ENCODE peak calls at places on chromosome 10, in five cellular contexts. O is SJSA1, W is adipocyte, C is aorta, X is AG04450. N is an unnamed sample. For H3K9me3, the result is how much of the 10 kb centered on the place peaks cover.

GRCh38 chr10:13719411-13719810 is 132.6 kb downstream of the PRPF18 start:
- DNase-seq in O (no peak), W (no peak), C (no peak), X (no peak), N (no peak)

GRCh38 chr10:28624351-28624750 is 53.0 kb upstream of the BAMBI start:
- DNase-seq in O (no peak), W (no peak), C (no peak), X (no peak), N (no peak)

GRCh38 chr10:5583525-5584175 is 58.9 kb downstream of the CALML3 start:
- DNase-seq in O (no peak), W (no peak), C (peak), X (no peak), N (peak)

GRCh38 chr10:112926906-112927688 is 22.9 kb upstream of the TCF7L2 start:
- DNase-seq in O (no peak), W (no peak), C (no peak), X (no peak), N (no peak)

GRCh38 chr10:61628875-61629513 is 33.7 kb upstream of the CABCOCO1 start:
- DNase-seq in O (peak), W (peak), C (no peak), X (peak), N (no peak)

GRCh38 chr10:97861351-97861750 is 11.7 kb downstream of the GOLGA7B start:
- DNase-seq in O (no peak), W (peak), C (no peak), X (no peak), N (no peak)

GRCh38 chr10:96740579-96741281 is 20.4 kb upstream of the PIK3AP1 start:
- DNase-seq in O (no peak), W (no peak), C (peak), X (no peak), N (peak)

GRCh38 chr10:109358325-109358724 is 565.0 kb downstream of the XPNPEP1 start:
- DNase-seq in O (no peak), W (no peak), C (no peak), X (no peak), N (no peak)

GRCh38 chr10:121838931-121839330 is 88.9 kb downstream of the ATE1 start:
- DNase-seq in O (no peak), W (no peak), C (no peak), X (no peak), N (no peak)

GRCh38 chr10:110758128-110758527 is 113.6 kb upstream of the PDCD4 start:
- DNase-seq in O (no peak), W (no peak), C (no peak), X (no peak), N (no peak)

GRCh38 chr10:17512341-17513001 is 58.1 kb upstream of the ST8SIA6 start:
- DNase-seq in O (peak), W (peak), C (peak), X (peak), N (no peak)

GRCh38 chr10:86506499-86506898 is 15.1 kb downstream of the WAPL start:
- DNase-seq in O (no peak), W (no peak), C (no peak), X (no peak), N (no peak)

GRCh38 chr10:56722912-56723311 is 361.9 kb upstream of the ZWINT start:
- DNase-seq in O (no peak), W (no peak), C (no peak), X (no peak), N (no peak)

GRCh38 chr10:13271552-13272163 is 28.2 kb downstream of the PHYH start:
- DNase-seq in O (peak), W (no peak), C (peak), X (no peak), N (peak)

GRCh38 chr10:86313621-86314041 is 53.0 kb downstream of the GRID1 start:
- DNase-seq in O (no peak), W (no peak), C (no peak), X (no peak), N (peak)

GRCh38 chr10:103653581-103654020 is 160.1 kb downstream of the NEURL1 start:
- DNase-seq in O (no peak), W (no peak), C (no peak), X (no peak), N (no peak)

GRCh38 chr10:128377988-128378387 is 251.8 kb upstream of the MKI67 start:
- DNase-seq in O (no peak), W (no peak), C (no peak), X (no peak), N (no peak)

GRCh38 chr10:1420663-1421362 is 316.5 kb downstream of the ADARB2 start:
- DNase-seq in O (peak), W (peak), C (no peak), X (no peak), N (peak)

GRCh38 chr10:28873540-28873939 is 196.2 kb downstream of the BAMBI start:
- DNase-seq in O (no peak), W (no peak), C (no peak), X (no peak), N (no peak)

GRCh38 chr10:70267161-70267933 is 16.5 kb downstream of the NPFFR1 start:
- DNase-seq in O (peak), W (peak), C (no peak), X (peak), N (no peak)

GRCh38 chr10:92627845-92628480 is 35.0 kb downstream of the KIF11 start:
- DNase-seq in O (no peak), W (no peak), C (no peak), X (no peak), N (no peak)

GRCh38 chr10:26417136-26417535 is 21.0 kb upstream of the APBB1IP start:
- DNase-seq in O (no peak), W (no peak), C (no peak), X (no peak), N (no peak)

GRCh38 chr10:132500781-132501415 is 36.7 kb upstream of the INPP5A start:
- DNase-seq in O (no peak), W (no peak), C (peak), X (no peak), N (no peak)

GRCh38 chr10:61197022-61197421 is 253.0 kb upstream of the RHOBTB1 start:
- DNase-seq in O (no peak), W (peak), C (no peak), X (no peak), N (no peak)

GRCh38 chr10:89207801-89208551 is 859 bp upstream of the CH25H start:
- DNase-seq in O (no peak), W (peak), C (peak), X (no peak), N (peak)

GRCh38 chr10:118511720-118512119 is 83.7 kb downstream of the PRLHR start:
- DNase-seq in O (no peak), W (no peak), C (no peak), X (no peak), N (no peak)

GRCh38 chr10:10658157-10658556 is 359.5 kb upstream of the CELF2 start:
- DNase-seq in O (no peak), W (no peak), C (no peak), X (no peak), N (no peak)

GRCh38 chr10:37763132-37763531 is 94.3 kb downstream of the ZNF248 start:
- DNase-seq in O (no peak), W (no peak), C (no peak), X (no peak), N (no peak)
- H3K9me3 ChIP-seq in O (under half), W (under half), C (under half), X (under half), N (under half)

GRCh38 chr10:90804354-90804753 is 53.5 kb downstream of the HTR7 start:
- DNase-seq in O (no peak), W (no peak), C (no peak), X (no peak), N (no peak)

GRCh38 chr10:90798482-90798881 is 59.4 kb downstream of the HTR7 start:
- DNase-seq in O (no peak), W (no peak), C (no peak), X (no peak), N (no peak)

GRCh38 chr10:90800232-90800796 is 57.5 kb downstream of the HTR7 start:
- DNase-seq in O (no peak), W (no peak), C (no peak), X (no peak), N (no peak)

GRCh38 chr10:90799172-90799571 is 58.7 kb downstream of the HTR7 start:
- DNase-seq in O (no peak), W (no peak), C (no peak), X (no peak), N (no peak)

GRCh38 chr10:90801608-90802007 is 56.2 kb downstream of the HTR7 start:
- DNase-seq in O (no peak), W (no peak), C (no peak), X (no peak), N (no peak)
- H3K4me3 ChIP-seq in O (no peak), W (no peak), C (no peak), X (no peak), N (no peak)

GRCh38 chr10:133527779-133528271 is 662 bp downstream of the CYP2E1 start:
- DNase-seq in O (no peak), W (peak), C (no peak), X (no peak), N (no peak)
- H3K9me3 ChIP-seq in O (under half), W (under half), C (under half), X (under half), N (under half)

GRCh38 chr10:3765376-3765667 is 19.7 kb downstream of the KLF6 start:
- DNase-seq in O (no peak), W (no peak), C (no peak), X (no peak), N (no peak)
- H3K4me3 ChIP-seq in O (no peak), W (no peak), C (no peak), X (no peak), N (no peak)

GRCh38 chr10:42523098-42523497 is 115.3 kb downstream of the ZNF33B start:
- DNase-seq in O (no peak), W (no peak), C (no peak), X (no peak), N (no peak)

GRCh38 chr10:42519761-42520460 is 118.5 kb downstream of the ZNF33B start:
- DNase-seq in O (no peak), W (no peak), C (no peak), X (no peak), N (no peak)

GRCh38 chr10:42513921-42514320 is 124.4 kb downstream of the ZNF33B start:
- DNase-seq in O (no peak), W (no peak), C (no peak), X (no peak), N (no peak)

GRCh38 chr10:42519079-42519478 is 119.3 kb downstream of the ZNF33B start:
- DNase-seq in O (no peak), W (no peak), C (no peak), X (no peak), N (no peak)
- H3K9me3 ChIP-seq in O (under half), W (half or more), C (under half), X (under half), N (half or more)

DNA sequence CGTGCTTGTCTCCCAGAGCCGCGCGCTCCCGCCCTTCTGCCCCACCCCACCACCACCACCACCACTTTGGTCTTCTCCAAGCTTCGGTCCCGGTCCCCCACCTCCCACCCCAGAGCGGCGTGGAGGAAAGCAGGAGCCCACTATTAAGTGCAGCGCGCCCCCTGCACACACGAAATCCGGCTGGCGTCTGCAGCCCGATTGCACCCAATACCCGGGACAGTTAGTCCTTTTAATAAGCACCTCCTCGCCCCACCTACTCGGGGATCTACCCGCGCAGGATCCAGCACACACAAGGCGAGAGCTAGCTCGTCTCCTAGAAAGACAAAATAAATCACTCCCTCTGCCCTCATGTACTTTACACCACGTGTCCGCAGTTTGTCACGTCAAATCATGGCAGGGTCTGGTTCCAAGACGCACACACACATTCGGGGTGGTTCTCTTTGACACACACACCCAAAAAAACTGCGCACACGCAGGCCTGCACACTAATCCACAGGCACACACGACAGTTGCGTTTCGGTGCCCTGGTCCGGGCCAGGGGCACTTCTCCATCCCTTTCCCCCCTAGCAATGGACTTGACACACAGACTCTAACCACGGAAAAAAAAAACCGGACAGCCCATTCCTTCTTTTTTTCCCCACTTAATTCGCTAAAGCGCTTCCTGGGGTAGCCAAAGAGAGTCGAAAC is 1.6 kb downstream of the SFMBT2 start:
- DNase-seq in O (no peak), W (no peak), C (no peak), X (no peak), N (no peak)
- H3K4me3 ChIP-seq in O (no peak), W (peak), C (peak), X (peak), N (peak)

DNA sequence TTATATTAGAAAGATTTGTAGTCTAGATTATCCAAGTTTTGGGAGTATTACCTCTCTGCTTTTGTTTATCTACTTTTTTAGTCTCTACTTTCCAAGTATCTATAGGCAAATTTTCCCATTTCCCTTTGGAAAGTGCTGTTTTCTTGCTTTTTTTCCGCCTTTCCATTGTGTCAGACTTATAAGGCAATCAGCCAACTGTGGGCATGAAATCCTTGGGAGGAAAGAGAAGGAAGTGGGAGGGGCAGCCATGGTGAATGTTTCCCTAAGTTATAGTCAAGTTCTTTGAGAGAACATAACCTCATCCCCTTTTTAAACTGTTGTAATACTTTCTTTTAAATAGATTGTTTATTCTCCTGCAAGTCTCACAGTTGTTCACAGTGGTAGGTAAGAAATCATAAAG is 52.6 kb downstream of the PTEN start:
- DNase-seq in O (no peak), W (peak), C (no peak), X (no peak), N (no peak)
- H3K9me3 ChIP-seq in O (under half), W (under half), C (under half), X (under half), N (under half)

GRCh38 chr10:116744849-116745248 is 2.5 kb upstream of the HSPA12A start:
- DNase-seq in O (no peak), W (no peak), C (no peak), X (no peak), N (no peak)

GRCh38 chr10:116742367-116743265 is at the start of gene HSPA12A:
- DNase-seq in O (peak), W (peak), C (peak), X (peak), N (peak)

GRCh38 chr10:116741391-116742351 is 695 bp downstream of the HSPA12A start:
- DNase-seq in O (peak), W (peak), C (no peak), X (no peak), N (no peak)

GRCh38 chr10:116744163-116744788 is 1.9 kb upstream of the HSPA12A start:
- DNase-seq in O (no peak), W (no peak), C (no peak), X (no peak), N (no peak)

GRCh38 chr10:116743266-116744064 is 1.1 kb upstream of the HSPA12A start:
- DNase-seq in O (no peak), W (no peak), C (peak), X (no peak), N (no peak)
- H3K4me3 ChIP-seq in O (peak), W (peak), C (peak), X (peak), N (peak)

DNA sequence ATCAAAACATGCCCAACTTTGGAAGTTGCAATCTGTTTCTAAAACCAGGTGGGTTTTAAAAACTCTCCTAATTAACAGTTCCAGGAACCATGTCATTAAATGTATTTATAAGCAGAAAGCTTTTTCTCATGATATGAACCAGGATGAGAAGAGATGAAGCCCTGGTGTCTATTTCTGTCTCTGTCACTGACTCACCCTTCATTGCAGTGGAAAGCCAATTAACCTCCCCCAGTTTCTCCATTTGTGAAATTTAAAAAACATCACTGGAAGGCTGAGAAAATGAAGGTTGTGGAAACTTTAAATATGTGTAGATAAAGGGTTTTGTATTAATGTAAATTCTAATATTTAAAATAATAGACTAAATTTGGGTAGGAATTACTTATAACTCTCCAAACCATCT is 1088.0 kb downstream of the SORCS1 start:
- DNase-seq in O (no peak), W (no peak), C (no peak), X (no peak), N (no peak)
- H3K9me3 ChIP-seq in O (under half), W (under half), C (under half), X (under half), N (under half)

DNA sequence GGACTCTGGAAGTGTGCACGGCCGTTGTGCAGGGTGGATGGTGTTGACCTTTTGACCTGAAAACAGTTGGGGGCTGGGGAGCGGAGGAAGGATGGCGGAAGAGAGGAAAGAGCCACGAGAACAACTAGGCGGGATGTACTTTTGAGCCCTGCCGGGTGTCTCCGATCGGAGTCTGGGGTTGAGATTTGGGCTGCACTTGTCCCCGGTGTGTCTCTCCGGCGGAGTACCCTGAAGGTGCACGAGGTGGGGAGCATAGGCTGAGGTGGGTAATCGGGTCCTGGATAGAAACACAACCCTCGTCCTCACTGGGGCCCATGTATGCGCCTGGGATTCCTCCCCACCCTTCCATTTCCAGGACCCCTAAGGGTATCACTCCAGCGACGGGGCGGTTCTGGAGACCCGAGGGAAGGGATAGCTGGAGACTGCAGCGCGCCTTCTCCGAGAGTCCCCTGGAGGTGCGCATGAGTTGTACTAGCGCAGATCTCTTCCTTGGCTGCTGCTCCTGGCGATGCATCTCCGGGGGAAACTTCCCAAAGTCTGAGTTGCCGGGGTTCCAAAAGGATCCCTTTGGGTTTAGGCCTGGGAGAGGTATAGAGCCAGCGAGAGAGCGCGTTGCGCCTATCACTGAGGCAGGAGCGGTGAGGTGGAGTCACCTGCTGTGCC is 4.6 kb upstream of the HMX2 start:
- DNase-seq in O (no peak), W (no peak), C (no peak), X (no peak), N (no peak)
- H3K4me3 ChIP-seq in O (no peak), W (no peak), C (no peak), X (no peak), N (no peak)